ENCODE peak calls at places on chromosome 4, in eight cellular contexts. I, Z, F, H, P, N, R and S are unnamed samples.

GRCh38 chr4:112951362-112951962 is 98.0 kb upstream of the ANK2 start:
- DNase-seq in Z (no peak), H (peak; percentile 42), R (no peak), P (peak; percentile 23), I (peak; percentile 19), N (no peak), F (no peak), S (peak; percentile 15)

GRCh38 chr4:2535386-2536192 is 858 bp upstream of the FAM193A start:
- DNase-seq in R (no peak), N (peak; percentile 42), F (peak; percentile 73), P (no peak), Z (no peak), I (peak; percentile 41), H (peak; percentile 19), S (peak; percentile 29)

GRCh38 chr4:168304744-168305459 is 13.7 kb downstream of the DDX60 start:
- DNase-seq in P (peak; percentile 100), H (peak; percentile 40), N (no peak), I (peak; percentile 73), F (no peak), Z (peak; percentile 58), R (peak; percentile 29), S (peak; percentile 83)

GRCh38 chr4:36358173-36358572 is 76.8 kb downstream of the DTHD1 start:
- DNase-seq in Z (no peak), R (no peak), I (no peak), H (no peak), P (peak; percentile 71), N (no peak), F (no peak), S (no peak)

GRCh38 chr4:180240670-180241069 is 2002.5 kb upstream of the TENM3 start:
- DNase-seq in F (no peak), H (no peak), I (no peak), P (no peak), R (no peak), Z (no peak), N (no peak), S (no peak)

GRCh38 chr4:37068580-37068979 is 176.0 kb upstream of the NWD2 start:
- DNase-seq in I (no peak), Z (no peak), N (no peak), P (no peak), R (no peak), F (peak; percentile 59), H (no peak), S (no peak)

GRCh38 chr4:26985836-26986235 is 125.2 kb downstream of the STIM2 start:
- DNase-seq in H (no peak), Z (no peak), R (no peak), I (no peak), F (no peak), P (no peak), N (no peak), S (no peak)

GRCh38 chr4:47413515-47413914 is 50.0 kb downstream of the COMMD8 start:
- DNase-seq in H (no peak), Z (no peak), R (no peak), F (no peak), I (no peak), P (no peak), N (no peak), S (no peak)

GRCh38 chr4:182923796-182924365 is 6.7 kb upstream of the DCTD start:
- DNase-seq in N (no peak), Z (no peak), I (peak; percentile 58), R (no peak), P (no peak), H (no peak), F (no peak), S (no peak)

GRCh38 chr4:182922551-182923284 is 5.5 kb upstream of the DCTD start:
- DNase-seq in H (no peak), R (no peak), Z (no peak), F (no peak), N (no peak), I (peak; percentile 89), P (no peak), S (peak; percentile 35)

GRCh38 chr4:182924497-182924896 is 7.3 kb upstream of the DCTD start:
- DNase-seq in H (no peak), P (no peak), F (no peak), R (peak; percentile 29), N (no peak), Z (no peak), I (peak; percentile 45), S (no peak)

GRCh38 chr4:182921608-182922007 is 4.4 kb upstream of the DCTD start:
- DNase-seq in P (no peak), N (no peak), R (no peak), Z (no peak), I (no peak), H (no peak), F (no peak), S (no peak)

GRCh38 chr4:182923376-182923775 is 6.2 kb upstream of the DCTD start:
- DNase-seq in H (no peak), N (no peak), P (no peak), R (no peak), I (peak; percentile 74), Z (no peak), F (no peak), S (no peak)
- H3K4me3 ChIP-seq in H (no peak overlapping the region), N (no peak overlapping the region), P (no peak overlapping the region), R (no peak overlapping the region), I (no peak overlapping the region), Z (no peak overlapping the region), F (no peak overlapping the region), S (no peak overlapping the region)

GRCh38 chr4:45455217-45455616 is 668.6 kb downstream of the GABRG1 start:
- DNase-seq in H (no peak), P (no peak), Z (no peak), F (no peak), R (no peak), N (no peak), I (no peak), S (no peak)

GRCh38 chr4:45453258-45453841 is 670.5 kb downstream of the GABRG1 start:
- DNase-seq in N (no peak), P (peak; percentile 25), H (peak; percentile 27), R (no peak), Z (no peak), I (peak; percentile 49), F (peak; percentile 68), S (peak; percentile 1)
- TF ChIP-seq CTCF in N (no peak), P (peak; percentile 39), H (peak; percentile 53), R (no peak), Z (no peak), I (no peak), F (peak; percentile 70), S (peak; percentile 41)

GRCh38 chr4:106985830-106986229 is 50.3 kb downstream of the DKK2 start:
- DNase-seq in N (no peak), H (no peak), R (no peak), F (no peak), Z (no peak), I (no peak), P (peak; percentile 18), S (peak; percentile 6)
- H3K4me3 ChIP-seq in N (no peak overlapping the region), H (no peak overlapping the region), R (no peak overlapping the region), F (no peak overlapping the region), Z (no peak overlapping the region), I (no peak overlapping the region), P (no peak overlapping the region), S (no peak overlapping the region)

DNA sequence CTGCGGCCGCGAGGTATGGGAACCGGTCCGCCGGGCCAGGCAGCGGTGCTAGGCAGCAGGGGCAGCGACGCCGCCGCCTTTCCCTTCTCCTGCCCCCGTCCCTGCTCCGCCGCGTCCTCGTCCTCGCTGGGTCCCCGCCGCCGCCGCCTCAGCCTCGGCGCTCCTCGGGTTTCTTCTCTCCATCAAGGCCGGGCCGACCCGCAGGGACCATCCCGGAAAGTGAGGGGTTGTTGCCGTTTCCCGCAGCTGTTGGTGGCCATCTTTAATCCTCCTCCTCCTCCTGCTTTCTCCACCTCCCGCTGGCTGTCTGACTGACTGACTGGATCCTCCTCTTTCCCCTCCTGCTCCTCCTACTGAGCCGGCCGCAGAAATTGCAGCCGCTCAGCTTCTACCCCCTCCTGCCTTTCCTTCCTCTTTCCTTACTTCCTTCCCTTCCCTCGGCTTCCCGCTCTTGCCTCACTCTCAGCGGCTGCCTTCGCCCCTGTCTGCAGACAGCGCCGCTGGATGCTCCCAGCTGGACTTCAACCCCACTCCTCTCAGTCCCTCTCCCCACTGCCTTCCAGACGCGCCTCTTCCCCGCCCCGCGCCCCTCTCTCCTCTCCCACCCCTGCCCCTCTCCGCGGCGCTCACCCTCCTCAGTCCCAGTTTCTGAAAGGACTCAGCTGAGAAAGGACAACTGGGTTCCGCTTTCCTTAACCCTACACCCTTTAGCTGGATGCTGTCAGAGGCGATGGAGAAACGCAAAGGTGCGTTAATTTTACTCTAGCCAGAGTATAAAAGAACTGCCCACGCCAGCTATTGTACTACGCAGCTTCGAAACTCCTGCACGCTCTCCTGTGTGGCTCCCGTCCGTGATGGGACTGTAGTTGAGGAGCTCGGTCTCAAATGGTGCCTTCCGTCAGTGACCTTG is at the start of gene WDFY3:
- DNase-seq in R (peak; percentile 89), Z (peak; percentile 69), H (peak; percentile 93), P (peak; percentile 79), F (peak; percentile 92), I (peak; percentile 92), N (peak; percentile 89), S (peak; percentile 90)
- TF ChIP-seq CTCF in R (peak; percentile 25), Z (no peak), H (peak; percentile 14), P (peak; percentile 16), F (no peak), I (no peak), N (no peak), S (peak; percentile 31)

GRCh38 chr4:88820723-88821368 is 123.2 kb upstream of the NAP1L5 start:
- DNase-seq in H (no peak), P (peak; percentile 37), R (no peak), Z (no peak), N (no peak), I (no peak), F (no peak), S (no peak)

GRCh38 chr4:88822034-88822433 is 124.4 kb upstream of the NAP1L5 start:
- DNase-seq in Z (no peak), F (no peak), N (no peak), R (no peak), H (no peak), P (no peak), I (no peak), S (no peak)

GRCh38 chr4:88827442-88827841 is 129.8 kb upstream of the NAP1L5 start:
- DNase-seq in R (no peak), N (no peak), H (no peak), P (peak; percentile 59), I (no peak), Z (no peak), F (no peak), S (no peak)

GRCh38 chr4:88818650-88819470 is 121.2 kb upstream of the NAP1L5 start:
- DNase-seq in N (peak; percentile 47), F (peak; percentile 57), I (peak; percentile 66), H (peak; percentile 70), Z (no peak), R (peak; percentile 46), P (peak; percentile 68), S (peak; percentile 44)

GRCh38 chr4:88823058-88823919 is 125.7 kb upstream of the NAP1L5 start:
- DNase-seq in I (peak; percentile 99), P (peak; percentile 94), H (peak; percentile 98), F (peak; percentile 86), R (peak; percentile 97), Z (peak; percentile 86), N (peak; percentile 94), S (peak; percentile 91)
- H3K4me3 ChIP-seq in I (peak overlapping the region; percentile 55), P (peak overlapping the region; percentile 55), H (peak overlapping the region; percentile 62), F (peak overlapping the region; percentile 44), R (peak overlapping the region; percentile 66), Z (peak overlapping the region; percentile 48), N (peak overlapping the region; percentile 58), S (peak overlapping the region; percentile 64)

GRCh38 chr4:3781997-3782930 is 16.1 kb downstream of the ADRA2C start:
- DNase-seq in I (no peak), F (no peak), N (no peak), R (no peak), Z (no peak), H (no peak), P (no peak), S (no peak)
- TF ChIP-seq CTCF in I (no peak), F (peak; percentile 6), N (no peak), R (no peak), Z (no peak), H (no peak), P (no peak), S (no peak)

GRCh38 chr4:40540801-40541200 is 88.9 kb downstream of the RBM47 start:
- DNase-seq in Z (no peak), N (no peak), R (no peak), P (no peak), I (peak; percentile 43), F (no peak), H (peak; percentile 22), S (no peak)
- H3K4me3 ChIP-seq in Z (no peak overlapping the region), N (no peak overlapping the region), R (no peak overlapping the region), P (no peak overlapping the region), I (no peak overlapping the region), F (no peak overlapping the region), H (no peak overlapping the region), S (no peak overlapping the region)